ENCODE peak calls at places on chromosome 16, in five cellular contexts. One of them, this sample, is unnamed.
A peak's percentile ranks its signal among the peaks of the same experiment; 100 is the strongest.

GRCh38 chr16:22195695-22196558 is 10.2 kb upstream of the EEF2K start:
- DNase-seq in prostate gland: peak; percentile 92
- DNase-seq in PC-9: peak; percentile 84
- DNase-seq in RWPE2: no peak
- DNase-seq in spleen: peak; percentile 95
- DNase-seq in this sample: peak; percentile 94

GRCh38 chr16:24430937-24431760 is 108.2 kb upstream of the RBBP6 start:
- DNase-seq in RWPE2: no peak
- DNase-seq in spleen: no peak
- DNase-seq in prostate gland: no peak
- DNase-seq in PC-9: no peak
- DNase-seq in this sample: no peak

GRCh38 chr16:10581507-10581906 is 1.1 kb upstream of the EMP2 start:
- DNase-seq in spleen: no peak
- DNase-seq in PC-9: no peak
- DNase-seq in prostate gland: no peak
- DNase-seq in RWPE2: no peak
- DNase-seq in this sample: no peak

GRCh38 chr16:29702307-29702706 is 23.3 kb downstream of the QPRT start:
- DNase-seq in spleen: peak; percentile 1
- DNase-seq in RWPE2: no peak
- DNase-seq in prostate gland: no peak
- DNase-seq in PC-9: no peak
- DNase-seq in this sample: no peak

GRCh38 chr16:56888806-56889205 is 23.8 kb downstream of the SLC12A3 start:
- DNase-seq in RWPE2: no peak
- DNase-seq in spleen: peak; percentile 86
- DNase-seq in PC-9: no peak
- DNase-seq in prostate gland: no peak
- DNase-seq in this sample: peak; percentile 54

GRCh38 chr16:67666032-67666537 is 465 bp downstream of the ENKD1 start:
- DNase-seq in PC-9: peak; percentile 23
- DNase-seq in prostate gland: no peak
- DNase-seq in spleen: peak; percentile 89
- DNase-seq in RWPE2: no peak
- DNase-seq in this sample: peak; percentile 46

GRCh38 chr16:67339453-67339852 is 12.8 kb downstream of the LRRC36 start:
- DNase-seq in PC-9: no peak
- DNase-seq in prostate gland: no peak
- DNase-seq in spleen: no peak
- DNase-seq in RWPE2: no peak
- DNase-seq in this sample: no peak

GRCh38 chr16:377419-377951 is 4.3 kb downstream of the PGAP6 start:
- DNase-seq in PC-9: no peak
- DNase-seq in prostate gland: no peak
- DNase-seq in spleen: peak; percentile 76
- DNase-seq in RWPE2: peak; percentile 70
- DNase-seq in this sample: no peak

GRCh38 chr16:87423429-87423828 is 31.3 kb downstream of the MAP1LC3B start:
- DNase-seq in RWPE2: no peak
- DNase-seq in prostate gland: no peak
- DNase-seq in PC-9: no peak
- DNase-seq in spleen: no peak
- DNase-seq in this sample: no peak

GRCh38 chr16:11609474-11610120 is 22.9 kb upstream of the LITAF start:
- DNase-seq in PC-9: peak; percentile 95
- DNase-seq in prostate gland: no peak
- DNase-seq in spleen: peak; percentile 62
- DNase-seq in RWPE2: no peak
- DNase-seq in this sample: no peak

GRCh38 chr16:50394215-50394802 is 25.5 kb upstream of the BRD7 start:
- DNase-seq in RWPE2: no peak
- DNase-seq in spleen: no peak
- DNase-seq in prostate gland: no peak
- DNase-seq in PC-9: no peak
- DNase-seq in this sample: no peak

GRCh38 chr16:81996664-81997529 is 14.4 kb downstream of the SDR42E1 start:
- DNase-seq in prostate gland: no peak
- DNase-seq in spleen: no peak
- DNase-seq in RWPE2: no peak
- DNase-seq in PC-9: no peak
- DNase-seq in this sample: no peak

GRCh38 chr16:13780406-13780805 is 139.5 kb upstream of the ERCC4 start:
- DNase-seq in prostate gland: no peak
- DNase-seq in spleen: no peak
- DNase-seq in PC-9: no peak
- DNase-seq in RWPE2: no peak
- DNase-seq in this sample: no peak

GRCh38 chr16:70760221-70760620 is 40.7 kb downstream of the VAC14 start:
- DNase-seq in RWPE2: no peak
- DNase-seq in spleen: no peak
- DNase-seq in prostate gland: no peak
- DNase-seq in PC-9: no peak
- DNase-seq in this sample: no peak

GRCh38 chr16:27618611-27619380 is 68.9 kb downstream of the KATNIP start:
- DNase-seq in spleen: no peak
- DNase-seq in prostate gland: no peak
- DNase-seq in RWPE2: no peak
- DNase-seq in PC-9: no peak
- DNase-seq in this sample: no peak

GRCh38 chr16:29757950-29758466 is 12.2 kb upstream of the C16orf54 start:
- DNase-seq in PC-9: no peak
- DNase-seq in prostate gland: no peak
- DNase-seq in RWPE2: no peak
- DNase-seq in spleen: no peak
- DNase-seq in this sample: no peak

GRCh38 chr16:48535831-48536599 is 74.0 kb downstream of the N4BP1 start:
- DNase-seq in RWPE2: no peak
- DNase-seq in prostate gland: peak; percentile 82
- DNase-seq in PC-9: no peak
- DNase-seq in spleen: peak; percentile 79
- DNase-seq in this sample: peak; percentile 36

GRCh38 chr16:81216706-81217105 is 21.8 kb upstream of the BCO1 start:
- DNase-seq in RWPE2: no peak
- DNase-seq in PC-9: no peak
- DNase-seq in prostate gland: no peak
- DNase-seq in spleen: no peak
- DNase-seq in this sample: no peak

GRCh38 chr16:1477033-1477432 is 2.2 kb upstream of the CLCN7 start:
- DNase-seq in RWPE2: no peak
- DNase-seq in prostate gland: no peak
- DNase-seq in spleen: no peak
- DNase-seq in PC-9: no peak
- DNase-seq in this sample: no peak

GRCh38 chr16:14559809-14560227 is 70.2 kb downstream of the PARN start:
- DNase-seq in prostate gland: peak; percentile 65
- DNase-seq in spleen: no peak
- DNase-seq in PC-9: no peak
- DNase-seq in RWPE2: no peak
- DNase-seq in this sample: peak; percentile 50

GRCh38 chr16:67000384-67001158 is 12.2 kb downstream of the CES4A start:
- DNase-seq in RWPE2: no peak
- DNase-seq in spleen: peak; percentile 88
- DNase-seq in prostate gland: peak; percentile 62
- DNase-seq in PC-9: no peak
- DNase-seq in this sample: peak; percentile 77

GRCh38 chr16:72908362-72908838 is 139.5 kb downstream of the ZFHX3 start:
- DNase-seq in PC-9: no peak
- DNase-seq in RWPE2: peak; percentile 19
- DNase-seq in spleen: no peak
- DNase-seq in prostate gland: no peak
- DNase-seq in this sample: no peak

GRCh38 chr16:24993722-24994686 is 21.2 kb downstream of the ARHGAP17 start:
- DNase-seq in RWPE2: no peak
- DNase-seq in prostate gland: no peak
- DNase-seq in spleen: no peak
- DNase-seq in PC-9: peak; percentile 89
- DNase-seq in this sample: peak; percentile 59

GRCh38 chr16:73016488-73016830 is 31.5 kb downstream of the ZFHX3 start:
- DNase-seq in PC-9: peak; percentile 80
- DNase-seq in RWPE2: no peak
- DNase-seq in spleen: no peak
- DNase-seq in prostate gland: no peak
- DNase-seq in this sample: no peak

GRCh38 chr16:56539667-56540066 is 19.8 kb upstream of the BBS2 start:
- DNase-seq in RWPE2: no peak
- DNase-seq in spleen: no peak
- DNase-seq in prostate gland: no peak
- DNase-seq in PC-9: no peak
- DNase-seq in this sample: no peak

GRCh38 chr16:24729967-24730815 is 740 bp downstream of the TNRC6A start:
- DNase-seq in prostate gland: peak; percentile 18
- DNase-seq in PC-9: no peak
- DNase-seq in RWPE2: no peak
- DNase-seq in spleen: no peak
- DNase-seq in this sample: peak; percentile 43

GRCh38 chr16:52078716-52079655 is 468.0 kb downstream of the TOX3 start:
- DNase-seq in spleen: no peak
- DNase-seq in prostate gland: no peak
- DNase-seq in RWPE2: no peak
- DNase-seq in PC-9: no peak
- DNase-seq in this sample: no peak

GRCh38 chr16:85844786-85845185 is 45.3 kb downstream of the COX4I1 start:
- DNase-seq in RWPE2: no peak
- DNase-seq in spleen: no peak
- DNase-seq in PC-9: no peak
- DNase-seq in prostate gland: no peak
- DNase-seq in this sample: no peak

GRCh38 chr16:85971877-85972638 is 73.1 kb downstream of the IRF8 start:
- DNase-seq in prostate gland: no peak
- DNase-seq in PC-9: no peak
- DNase-seq in RWPE2: no peak
- DNase-seq in spleen: no peak
- DNase-seq in this sample: no peak

GRCh38 chr16:47059991-47060390 is 83.8 kb downstream of the NETO2 start:
- DNase-seq in prostate gland: no peak
- DNase-seq in PC-9: no peak
- DNase-seq in spleen: peak; percentile 34
- DNase-seq in RWPE2: no peak
- DNase-seq in this sample: no peak

GRCh38 chr16:47060596-47060995 is 83.1 kb downstream of the NETO2 start:
- DNase-seq in prostate gland: no peak
- DNase-seq in RWPE2: no peak
- DNase-seq in PC-9: no peak
- DNase-seq in spleen: peak; percentile 9
- DNase-seq in this sample: no peak

GRCh38 chr16:47057631-47057996 is 84.1 kb upstream of the DNAJA2 start:
- DNase-seq in PC-9: no peak
- DNase-seq in RWPE2: peak; percentile 15
- DNase-seq in prostate gland: no peak
- DNase-seq in spleen: no peak
- DNase-seq in this sample: no peak

GRCh38 chr16:47056704-47057630 is 83.5 kb upstream of the DNAJA2 start:
- DNase-seq in spleen: peak; percentile 36
- DNase-seq in prostate gland: no peak
- DNase-seq in PC-9: no peak
- DNase-seq in RWPE2: peak; percentile 7
- DNase-seq in this sample: no peak

DNA sequence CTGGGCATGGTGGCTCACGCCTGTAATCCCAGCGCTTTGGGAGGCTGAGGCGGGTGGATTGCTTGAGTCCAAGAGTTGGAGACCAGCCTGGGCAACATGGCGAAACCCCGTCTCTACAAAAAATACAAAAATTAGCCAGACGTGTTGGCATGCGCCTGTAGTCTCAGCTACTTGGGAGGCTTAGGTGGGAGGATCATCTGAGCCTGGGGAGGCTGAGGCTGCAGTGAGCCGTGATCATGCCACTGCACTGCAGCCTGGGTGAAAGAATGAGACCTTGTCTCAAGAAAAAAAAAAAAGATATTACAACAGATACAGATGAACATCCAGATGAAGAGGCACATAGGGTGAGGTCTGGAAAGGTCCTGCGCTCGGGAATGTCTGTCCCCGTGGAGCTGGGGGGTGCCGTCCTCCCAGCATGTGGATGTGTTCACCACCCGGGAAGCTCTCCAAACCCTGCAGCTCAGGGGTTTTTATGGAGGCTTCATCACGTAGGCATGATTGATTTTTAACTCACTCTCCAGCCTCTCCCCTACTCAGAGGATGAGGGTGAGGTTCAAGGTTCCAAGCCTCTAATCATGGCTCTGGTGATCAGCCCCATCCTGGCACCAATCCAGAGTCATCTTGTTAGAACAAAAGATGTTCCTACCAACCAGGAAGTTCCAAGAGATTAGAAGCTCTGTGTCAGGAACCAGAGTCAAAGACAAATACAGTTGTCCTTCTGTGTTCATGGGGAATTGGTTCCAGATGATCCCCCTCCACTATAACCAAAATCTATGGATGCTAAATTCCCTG is 85.0 kb upstream of the DNAJA2 start:
- DNase-seq in RWPE2: peak; percentile 22
- DNase-seq in spleen: peak; percentile 56
- DNase-seq in PC-9: no peak
- DNase-seq in prostate gland: peak; percentile 12
- DNase-seq in this sample: peak; percentile 81
- H3K4me1 ChIP-seq in RWPE2: peaks cover 6% of the 10 kb centered on the region
- H3K4me1 ChIP-seq in spleen: peaks cover 3% of the 10 kb centered on the region
- H3K4me1 ChIP-seq in PC-9: no peaks in the 10 kb centered on the region
- H3K4me1 ChIP-seq in prostate gland: no peaks in the 10 kb centered on the region
- H3K4me1 ChIP-seq in this sample: peaks cover 13% of the 10 kb centered on the region

GRCh38 chr16:3389663-3390338 is 11.0 kb downstream of the ZSCAN32 start:
- DNase-seq in RWPE2: no peak
- DNase-seq in spleen: no peak
- DNase-seq in PC-9: no peak
- DNase-seq in prostate gland: no peak
- DNase-seq in this sample: no peak

GRCh38 chr16:3383045-3383448 is 17.8 kb downstream of the ZSCAN32 start:
- DNase-seq in prostate gland: no peak
- DNase-seq in RWPE2: no peak
- DNase-seq in PC-9: no peak
- DNase-seq in spleen: no peak
- DNase-seq in this sample: no peak

GRCh38 chr16:3388325-3388724 is 12.5 kb downstream of the ZSCAN32 start:
- DNase-seq in prostate gland: no peak
- DNase-seq in PC-9: no peak
- DNase-seq in RWPE2: no peak
- DNase-seq in spleen: no peak
- DNase-seq in this sample: no peak
- H3K9me3 ChIP-seq in prostate gland: no peaks in the 10 kb centered on the region
- H3K9me3 ChIP-seq in PC-9: peaks cover 27% of the 10 kb centered on the region
- H3K9me3 ChIP-seq in RWPE2: peaks cover 19% of the 10 kb centered on the region
- H3K9me3 ChIP-seq in spleen: peaks cover 77% of the 10 kb centered on the region
- H3K9me3 ChIP-seq in this sample: peaks cover 72% of the 10 kb centered on the region

GRCh38 chr16:16006650-16007049 is 57.2 kb downstream of the ABCC1 start:
- DNase-seq in PC-9: no peak
- DNase-seq in spleen: no peak
- DNase-seq in RWPE2: no peak
- DNase-seq in prostate gland: no peak
- DNase-seq in this sample: no peak
- H3K4me1 ChIP-seq in PC-9: peaks cover 8% of the 10 kb centered on the region
- H3K4me1 ChIP-seq in spleen: peaks cover 32% of the 10 kb centered on the region
- H3K4me1 ChIP-seq in RWPE2: peaks cover 6% of the 10 kb centered on the region
- H3K4me1 ChIP-seq in prostate gland: no peaks in the 10 kb centered on the region
- H3K4me1 ChIP-seq in this sample: peaks cover 19% of the 10 kb centered on the region

GRCh38 chr16:46519063-46519462 is 102.1 kb downstream of the SHCBP1 start:
- DNase-seq in RWPE2: no peak
- DNase-seq in PC-9: no peak
- DNase-seq in spleen: no peak
- DNase-seq in prostate gland: no peak
- DNase-seq in this sample: no peak
- H3K9me3 ChIP-seq in RWPE2: no peaks in the 10 kb centered on the region
- H3K9me3 ChIP-seq in PC-9: no peaks in the 10 kb centered on the region
- H3K9me3 ChIP-seq in spleen: no peaks in the 10 kb centered on the region
- H3K9me3 ChIP-seq in prostate gland: no peaks in the 10 kb centered on the region
- H3K9me3 ChIP-seq in this sample: no peaks in the 10 kb centered on the region